ENCODE peak calls at places on chromosomes 12 and 14, in nine cellular contexts. V, P, K, Q, L, J, U, G and O are unnamed samples.

GRCh38 chr12:65414526-65414925 is 136.0 kb downstream of the MSRB3 start:
- DNase-seq in V (no peak), P (no peak), K (no peak), Q (no peak), L (no peak), J (no peak), U (no peak), G (no peak), O (no peak)

GRCh38 chr12:3042394-3042793 is 34.8 kb upstream of the TSPAN9 start:
- DNase-seq in V (no peak), P (no peak), K (peak), Q (no peak), L (no peak), J (no peak), U (no peak), G (peak), O (peak)

GRCh38 chr14:105917933-105918436 is 391.6 kb downstream of the TMEM121 start:
- DNase-seq in V (no peak), P (no peak), K (no peak), Q (no peak), L (no peak), J (no peak), U (no peak), G (no peak), O (no peak)

GRCh38 chr12:119179335-119180021 is 747 bp downstream of the HSPB8 start:
- DNase-seq in V (no peak), P (no peak), K (no peak), Q (no peak), L (peak), J (peak), U (no peak), G (no peak), O (peak)

GRCh38 chr12:2376855-2377657 is 324.3 kb downstream of the CACNA1C start:
- DNase-seq in V (no peak), P (peak), K (no peak), Q (no peak), L (no peak), J (no peak), U (no peak), G (peak), O (peak)

GRCh38 chr12:90404071-90404470 is 550.9 kb downstream of the CCER1 start:
- DNase-seq in V (no peak), P (no peak), K (no peak), Q (no peak), L (no peak), J (no peak), U (no peak), G (no peak), O (no peak)

GRCh38 chr12:95829395-95829794 is 29.4 kb upstream of the SNRPF start:
- DNase-seq in V (no peak), P (no peak), K (no peak), Q (no peak), L (no peak), J (no peak), U (no peak), G (no peak), O (no peak)

GRCh38 chr12:92977326-92977725 is 48.2 kb upstream of the EEA1 start:
- DNase-seq in V (no peak), P (no peak), K (no peak), Q (no peak), L (no peak), J (no peak), U (no peak), G (no peak), O (no peak)

GRCh38 chr14:29671034-29671433 is 256.6 kb downstream of the PRKD1 start:
- DNase-seq in V (no peak), P (peak), K (no peak), Q (no peak), L (no peak), J (no peak), U (no peak), G (no peak), O (no peak)

GRCh38 chr12:95836630-95837239 is 22.0 kb upstream of the SNRPF start:
- DNase-seq in V (no peak), P (no peak), K (no peak), Q (no peak), L (peak), J (no peak), U (no peak), G (no peak), O (no peak)